ENCODE peak calls at places on chromosomes 5 and 9, in six cellular contexts. One of them, this sample, is unnamed.

GRCh38 chr5:53211799-53212198 is 102.2 kb upstream of the MOCS2 start:
- DNase-seq in IMR-90: peak; percentile 85
- DNase-seq in naive thymus-derived CD4-positive, alpha-beta T cell: no peak
- DNase-seq in heart right ventricle: no peak
- DNase-seq in OCI-LY7: no peak
- DNase-seq in CD8-positive, alpha-beta memory T cell: no peak
- DNase-seq in this sample: no peak

GRCh38 chr9:33340186-33340585 is 49.9 kb downstream of the NFX1 start:
- DNase-seq in IMR-90: no peak
- DNase-seq in naive thymus-derived CD4-positive, alpha-beta T cell: no peak
- DNase-seq in heart right ventricle: no peak
- DNase-seq in OCI-LY7: peak; percentile 18
- DNase-seq in CD8-positive, alpha-beta memory T cell: no peak
- DNase-seq in this sample: no peak

GRCh38 chr5:100827481-100827889 is 75.6 kb downstream of the ST8SIA4 start:
- DNase-seq in IMR-90: no peak
- DNase-seq in naive thymus-derived CD4-positive, alpha-beta T cell: no peak
- DNase-seq in heart right ventricle: no peak
- DNase-seq in OCI-LY7: peak; percentile 50
- DNase-seq in CD8-positive, alpha-beta memory T cell: no peak
- DNase-seq in this sample: no peak

GRCh38 chr5:52771343-52772039 is 16.2 kb upstream of the ITGA1 start:
- DNase-seq in IMR-90: no peak
- DNase-seq in naive thymus-derived CD4-positive, alpha-beta T cell: peak; percentile 21
- DNase-seq in heart right ventricle: no peak
- DNase-seq in OCI-LY7: no peak
- DNase-seq in CD8-positive, alpha-beta memory T cell: peak; percentile 41
- DNase-seq in this sample: peak; percentile 61

GRCh38 chr5:168747987-168748777 is 169.0 kb upstream of the PANK3 start:
- DNase-seq in IMR-90: no peak
- DNase-seq in naive thymus-derived CD4-positive, alpha-beta T cell: no peak
- DNase-seq in heart right ventricle: no peak
- DNase-seq in OCI-LY7: peak; percentile 52
- DNase-seq in CD8-positive, alpha-beta memory T cell: no peak
- DNase-seq in this sample: no peak

GRCh38 chr9:92140074-92140753 is 25.0 kb upstream of the SPTLC1 start:
- DNase-seq in IMR-90: peak; percentile 65
- DNase-seq in naive thymus-derived CD4-positive, alpha-beta T cell: peak; percentile 46
- DNase-seq in heart right ventricle: peak; percentile 66
- DNase-seq in OCI-LY7: peak; percentile 69
- DNase-seq in CD8-positive, alpha-beta memory T cell: peak; percentile 57
- DNase-seq in this sample: peak; percentile 64

GRCh38 chr5:98771389-98772109 is 1.9 kb upstream of the RGMB start:
- DNase-seq in IMR-90: peak; percentile 95
- DNase-seq in naive thymus-derived CD4-positive, alpha-beta T cell: peak; percentile 81
- DNase-seq in heart right ventricle: peak; percentile 81
- DNase-seq in OCI-LY7: peak; percentile 83
- DNase-seq in CD8-positive, alpha-beta memory T cell: peak; percentile 64
- DNase-seq in this sample: peak; percentile 79

GRCh38 chr9:128409998-128410397 is 10.7 kb upstream of the CERCAM start:
- DNase-seq in IMR-90: no peak
- DNase-seq in naive thymus-derived CD4-positive, alpha-beta T cell: no peak
- DNase-seq in heart right ventricle: no peak
- DNase-seq in OCI-LY7: no peak
- DNase-seq in CD8-positive, alpha-beta memory T cell: no peak
- DNase-seq in this sample: no peak

GRCh38 chr5:154293219-154293618 is 102.7 kb downstream of the GALNT10 start:
- DNase-seq in IMR-90: no peak
- DNase-seq in naive thymus-derived CD4-positive, alpha-beta T cell: no peak
- DNase-seq in heart right ventricle: no peak
- DNase-seq in OCI-LY7: no peak
- DNase-seq in CD8-positive, alpha-beta memory T cell: no peak
- DNase-seq in this sample: no peak

GRCh38 chr5:164861610-164862009 is 1356.2 kb downstream of the MAT2B start:
- DNase-seq in IMR-90: no peak
- DNase-seq in naive thymus-derived CD4-positive, alpha-beta T cell: no peak
- DNase-seq in heart right ventricle: no peak
- DNase-seq in OCI-LY7: no peak
- DNase-seq in CD8-positive, alpha-beta memory T cell: no peak
- DNase-seq in this sample: no peak

GRCh38 chr9:136746621-136747020 is 1.7 kb downstream of the LCN6 start:
- DNase-seq in IMR-90: no peak
- DNase-seq in naive thymus-derived CD4-positive, alpha-beta T cell: no peak
- DNase-seq in heart right ventricle: no peak
- DNase-seq in OCI-LY7: no peak
- DNase-seq in CD8-positive, alpha-beta memory T cell: no peak
- DNase-seq in this sample: no peak

GRCh38 chr5:159178978-159179377 is 30.4 kb downstream of the RNF145 start:
- DNase-seq in IMR-90: peak; percentile 99
- DNase-seq in naive thymus-derived CD4-positive, alpha-beta T cell: no peak
- DNase-seq in heart right ventricle: no peak
- DNase-seq in OCI-LY7: no peak
- DNase-seq in CD8-positive, alpha-beta memory T cell: no peak
- DNase-seq in this sample: no peak

GRCh38 chr5:35618297-35618636 is 604 bp downstream of the SPEF2 start:
- DNase-seq in IMR-90: no peak
- DNase-seq in naive thymus-derived CD4-positive, alpha-beta T cell: no peak
- DNase-seq in heart right ventricle: no peak
- DNase-seq in OCI-LY7: no peak
- DNase-seq in CD8-positive, alpha-beta memory T cell: no peak
- DNase-seq in this sample: no peak

GRCh38 chr5:160367261-160367660 is 3.2 kb downstream of the C1QTNF2 start:
- DNase-seq in IMR-90: no peak
- DNase-seq in naive thymus-derived CD4-positive, alpha-beta T cell: no peak
- DNase-seq in heart right ventricle: no peak
- DNase-seq in OCI-LY7: no peak
- DNase-seq in CD8-positive, alpha-beta memory T cell: no peak
- DNase-seq in this sample: no peak

GRCh38 chr5:154465169-154465568 is 12.9 kb downstream of the HAND1 start:
- DNase-seq in IMR-90: peak; percentile 74
- DNase-seq in naive thymus-derived CD4-positive, alpha-beta T cell: no peak
- DNase-seq in heart right ventricle: no peak
- DNase-seq in OCI-LY7: no peak
- DNase-seq in CD8-positive, alpha-beta memory T cell: no peak
- DNase-seq in this sample: no peak

GRCh38 chr5:1040571-1040970 is 32.0 kb downstream of the NKD2 start:
- DNase-seq in IMR-90: no peak
- DNase-seq in naive thymus-derived CD4-positive, alpha-beta T cell: no peak
- DNase-seq in heart right ventricle: no peak
- DNase-seq in OCI-LY7: no peak
- DNase-seq in CD8-positive, alpha-beta memory T cell: no peak
- DNase-seq in this sample: no peak

GRCh38 chr9:133255371-133255940 is 19.5 kb downstream of the ABO start:
- DNase-seq in IMR-90: no peak
- DNase-seq in naive thymus-derived CD4-positive, alpha-beta T cell: no peak
- DNase-seq in heart right ventricle: no peak
- DNase-seq in OCI-LY7: no peak
- DNase-seq in CD8-positive, alpha-beta memory T cell: no peak
- DNase-seq in this sample: no peak

GRCh38 chr5:398475-399295 is 44.3 kb upstream of the EXOC3 start:
- DNase-seq in IMR-90: no peak
- DNase-seq in naive thymus-derived CD4-positive, alpha-beta T cell: peak; percentile 15
- DNase-seq in heart right ventricle: no peak
- DNase-seq in OCI-LY7: no peak
- DNase-seq in CD8-positive, alpha-beta memory T cell: no peak
- DNase-seq in this sample: no peak

GRCh38 chr5:140926903-140927573 is 939 bp downstream of the PCDHAC1 start:
- DNase-seq in IMR-90: no peak
- DNase-seq in naive thymus-derived CD4-positive, alpha-beta T cell: no peak
- DNase-seq in heart right ventricle: no peak
- DNase-seq in OCI-LY7: no peak
- DNase-seq in CD8-positive, alpha-beta memory T cell: no peak
- DNase-seq in this sample: no peak

GRCh38 chr5:76811214-76811613 is 7.6 kb upstream of the F2RL1 start:
- DNase-seq in IMR-90: peak; percentile 73
- DNase-seq in naive thymus-derived CD4-positive, alpha-beta T cell: no peak
- DNase-seq in heart right ventricle: no peak
- DNase-seq in OCI-LY7: no peak
- DNase-seq in CD8-positive, alpha-beta memory T cell: no peak
- DNase-seq in this sample: no peak

GRCh38 chr5:76810236-76810635 is 8.6 kb upstream of the F2RL1 start:
- DNase-seq in IMR-90: no peak
- DNase-seq in naive thymus-derived CD4-positive, alpha-beta T cell: no peak
- DNase-seq in heart right ventricle: no peak
- DNase-seq in OCI-LY7: no peak
- DNase-seq in CD8-positive, alpha-beta memory T cell: no peak
- DNase-seq in this sample: no peak

GRCh38 chr5:76807296-76807695 is 11.5 kb upstream of the F2RL1 start:
- DNase-seq in IMR-90: peak; percentile 89
- DNase-seq in naive thymus-derived CD4-positive, alpha-beta T cell: no peak
- DNase-seq in heart right ventricle: no peak
- DNase-seq in OCI-LY7: no peak
- DNase-seq in CD8-positive, alpha-beta memory T cell: no peak
- DNase-seq in this sample: no peak

GRCh38 chr5:76809141-76809540 is 9.7 kb upstream of the F2RL1 start:
- DNase-seq in IMR-90: no peak
- DNase-seq in naive thymus-derived CD4-positive, alpha-beta T cell: no peak
- DNase-seq in heart right ventricle: no peak
- DNase-seq in OCI-LY7: no peak
- DNase-seq in CD8-positive, alpha-beta memory T cell: no peak
- DNase-seq in this sample: no peak

GRCh38 chr5:76808142-76808691 is 10.6 kb upstream of the F2RL1 start:
- DNase-seq in IMR-90: no peak
- DNase-seq in naive thymus-derived CD4-positive, alpha-beta T cell: no peak
- DNase-seq in heart right ventricle: no peak
- DNase-seq in OCI-LY7: no peak
- DNase-seq in CD8-positive, alpha-beta memory T cell: no peak
- DNase-seq in this sample: no peak
- H3K4me1 ChIP-seq in IMR-90: peaks cover 11% of the 10 kb centered on the region
- H3K4me1 ChIP-seq in naive thymus-derived CD4-positive, alpha-beta T cell: no peaks in the 10 kb centered on the region
- H3K4me1 ChIP-seq in heart right ventricle: no peaks in the 10 kb centered on the region
- H3K4me1 ChIP-seq in OCI-LY7: no peaks in the 10 kb centered on the region
- H3K4me1 ChIP-seq in CD8-positive, alpha-beta memory T cell: no peaks in the 10 kb centered on the region
- H3K4me1 ChIP-seq in this sample: no peaks in the 10 kb centered on the region

DNA sequence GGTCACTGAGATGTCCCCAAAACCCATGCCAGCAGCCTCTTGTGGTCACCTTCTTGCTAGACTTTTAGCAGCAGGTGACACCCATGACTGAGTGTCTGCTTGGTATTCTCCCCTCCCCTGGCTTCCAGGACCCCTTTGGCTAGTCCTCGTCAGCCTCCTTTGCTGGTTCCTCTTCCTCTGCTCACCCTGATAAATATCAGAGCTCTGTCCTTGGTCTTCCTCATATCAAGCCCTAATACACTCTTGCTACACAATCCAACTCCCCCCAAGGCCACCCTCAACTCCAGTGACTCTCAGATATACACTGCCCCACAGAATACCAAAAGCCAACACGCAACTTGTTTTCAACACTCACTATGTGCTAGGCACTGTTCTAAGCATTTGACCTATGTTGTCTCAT is 30.2 kb upstream of the LCP2 start:
- DNase-seq in IMR-90: no peak
- DNase-seq in naive thymus-derived CD4-positive, alpha-beta T cell: no peak
- DNase-seq in heart right ventricle: no peak
- DNase-seq in OCI-LY7: no peak
- DNase-seq in CD8-positive, alpha-beta memory T cell: no peak
- DNase-seq in this sample: no peak
- H3K4me1 ChIP-seq in IMR-90: no peaks in the 10 kb centered on the region
- H3K4me1 ChIP-seq in naive thymus-derived CD4-positive, alpha-beta T cell: peaks cover 60% of the 10 kb centered on the region
- H3K4me1 ChIP-seq in heart right ventricle: peaks cover 16% of the 10 kb centered on the region
- H3K4me1 ChIP-seq in OCI-LY7: peaks cover 37% of the 10 kb centered on the region
- H3K4me1 ChIP-seq in CD8-positive, alpha-beta memory T cell: peaks cover 60% of the 10 kb centered on the region
- H3K4me1 ChIP-seq in this sample: peaks cover 55% of the 10 kb centered on the region

DNA sequence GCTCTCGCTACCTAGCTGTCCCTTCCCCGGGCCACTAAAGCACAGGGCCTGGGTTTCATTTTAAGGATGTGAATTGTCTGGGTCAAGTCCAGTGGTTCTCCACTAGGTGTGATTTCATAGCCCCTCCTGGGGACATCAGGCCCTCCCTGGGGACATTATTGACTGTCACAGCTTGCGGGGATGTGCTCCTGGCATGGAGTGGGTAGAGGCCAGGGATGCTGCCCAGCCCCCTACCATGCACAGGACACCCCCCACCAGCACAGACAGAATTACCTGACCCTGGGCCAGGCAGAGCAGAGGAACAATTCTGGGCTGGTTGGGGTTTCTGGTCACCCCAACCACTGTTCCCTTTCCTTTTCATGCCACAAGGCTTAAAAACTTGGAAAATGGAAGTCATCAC is 4.1 kb downstream of the FAM78A start:
- DNase-seq in IMR-90: no peak
- DNase-seq in naive thymus-derived CD4-positive, alpha-beta T cell: no peak
- DNase-seq in heart right ventricle: no peak
- DNase-seq in OCI-LY7: peak; percentile 36
- DNase-seq in CD8-positive, alpha-beta memory T cell: no peak
- DNase-seq in this sample: no peak
- H3K4me1 ChIP-seq in IMR-90: no peaks in the 10 kb centered on the region
- H3K4me1 ChIP-seq in naive thymus-derived CD4-positive, alpha-beta T cell: peaks cover 45% of the 10 kb centered on the region
- H3K4me1 ChIP-seq in heart right ventricle: peaks cover 77% of the 10 kb centered on the region
- H3K4me1 ChIP-seq in OCI-LY7: peaks cover 69% of the 10 kb centered on the region
- H3K4me1 ChIP-seq in CD8-positive, alpha-beta memory T cell: peaks cover 38% of the 10 kb centered on the region
- H3K4me1 ChIP-seq in this sample: peaks cover 59% of the 10 kb centered on the region

GRCh38 chr9:134370213-134370492 is 43.9 kb downstream of the RXRA start:
- DNase-seq in IMR-90: no peak
- DNase-seq in naive thymus-derived CD4-positive, alpha-beta T cell: no peak
- DNase-seq in heart right ventricle: no peak
- DNase-seq in OCI-LY7: no peak
- DNase-seq in CD8-positive, alpha-beta memory T cell: no peak
- DNase-seq in this sample: no peak

GRCh38 chr9:134369416-134370212 is 43.4 kb downstream of the RXRA start:
- DNase-seq in IMR-90: no peak
- DNase-seq in naive thymus-derived CD4-positive, alpha-beta T cell: no peak
- DNase-seq in heart right ventricle: no peak
- DNase-seq in OCI-LY7: no peak
- DNase-seq in CD8-positive, alpha-beta memory T cell: no peak
- DNase-seq in this sample: no peak

GRCh38 chr9:134368571-134368970 is 42.3 kb downstream of the RXRA start:
- DNase-seq in IMR-90: no peak
- DNase-seq in naive thymus-derived CD4-positive, alpha-beta T cell: no peak
- DNase-seq in heart right ventricle: no peak
- DNase-seq in OCI-LY7: no peak
- DNase-seq in CD8-positive, alpha-beta memory T cell: no peak
- DNase-seq in this sample: no peak

GRCh38 chr9:134371731-134372130 is 45.5 kb downstream of the RXRA start:
- DNase-seq in IMR-90: no peak
- DNase-seq in naive thymus-derived CD4-positive, alpha-beta T cell: no peak
- DNase-seq in heart right ventricle: peak; percentile 46
- DNase-seq in OCI-LY7: no peak
- DNase-seq in CD8-positive, alpha-beta memory T cell: no peak
- DNase-seq in this sample: no peak

DNA sequence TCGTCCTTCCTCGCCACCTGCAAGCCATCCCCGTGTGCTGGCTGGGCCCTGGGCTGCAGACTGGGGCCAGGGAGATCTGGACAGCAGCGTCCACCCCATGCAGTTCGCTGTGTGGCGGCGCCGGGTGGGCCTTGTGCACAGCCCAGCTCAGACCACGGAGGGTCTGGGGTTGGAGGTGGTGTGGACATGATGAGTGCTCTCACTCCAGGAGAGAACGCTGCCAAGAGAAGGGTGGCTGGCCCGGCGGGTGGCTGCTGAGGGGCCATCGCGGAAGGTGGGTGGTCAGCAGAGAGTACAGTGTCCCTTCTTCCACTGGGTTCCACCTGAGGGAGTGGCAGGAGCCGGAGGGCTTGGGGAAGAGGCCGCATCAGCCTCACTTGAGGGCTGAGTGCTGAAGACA is 44.4 kb downstream of the RXRA start:
- DNase-seq in IMR-90: no peak
- DNase-seq in naive thymus-derived CD4-positive, alpha-beta T cell: no peak
- DNase-seq in heart right ventricle: no peak
- DNase-seq in OCI-LY7: no peak
- DNase-seq in CD8-positive, alpha-beta memory T cell: no peak
- DNase-seq in this sample: no peak
- H3K4me1 ChIP-seq in IMR-90: peaks cover 28% of the 10 kb centered on the region
- H3K4me1 ChIP-seq in naive thymus-derived CD4-positive, alpha-beta T cell: peaks cover 3% of the 10 kb centered on the region
- H3K4me1 ChIP-seq in heart right ventricle: peaks cover 92% of the 10 kb centered on the region
- H3K4me1 ChIP-seq in OCI-LY7: no peaks in the 10 kb centered on the region
- H3K4me1 ChIP-seq in CD8-positive, alpha-beta memory T cell: no peaks in the 10 kb centered on the region
- H3K4me1 ChIP-seq in this sample: no peaks in the 10 kb centered on the region